ENCODE peak calls at places on chromosomes 7 and 10, in seven cellular contexts. R is GM23338, Q is HFF-Myc, J is cardiac muscle cell, A is fibroblast of mammary gland, N is SJSA1, G is foreskin fibroblast. P is an unnamed sample.

GRCh38 chr10:78600740-78601139 is 468.0 kb upstream of the ZMIZ1 start:
- DNase-seq in J (peak), G (peak), Q (peak), A (peak), N (no peak), R (no peak), P (no peak)

GRCh38 chr7:48171190-48171589 is at the start of gene ABCA13:
- DNase-seq in R (no peak), A (peak), N (no peak), G (peak), Q (no peak), J (no peak), P (no peak)

GRCh38 chr7:124764847-124765400 is 668 bp downstream of the GPR37 start:
- DNase-seq in Q (no peak), J (peak), N (no peak), A (no peak), R (peak), G (peak), P (peak)

GRCh38 chr7:17674956-17675300 is 265.4 kb downstream of the SNX13 start:
- DNase-seq in G (no peak), A (no peak), R (no peak), J (no peak), Q (no peak), N (no peak), P (no peak)

GRCh38 chr10:125005312-125006187 is 63.6 kb downstream of the ZRANB1 start:
- DNase-seq in Q (no peak), R (no peak), A (no peak), J (no peak), G (no peak), N (no peak), P (no peak)

GRCh38 chr7:24325708-24326107 is 41.7 kb downstream of the NPY start:
- DNase-seq in G (no peak), J (no peak), A (no peak), R (no peak), N (no peak), Q (no peak), P (no peak)

GRCh38 chr7:87287738-87288341 is 57.6 kb upstream of the CROT start:
- DNase-seq in G (no peak), J (no peak), Q (no peak), A (no peak), N (no peak), R (no peak), P (no peak)

GRCh38 chr7:148116195-148116594 is 474.4 kb upstream of the C7orf33 start:
- DNase-seq in G (no peak), N (no peak), A (no peak), J (no peak), R (no peak), Q (no peak), P (no peak)

GRCh38 chr10:72702868-72703581 is 11.1 kb downstream of the MCU start:
- DNase-seq in G (peak), J (peak), R (no peak), A (peak), N (no peak), Q (no peak), P (no peak)

GRCh38 chr10:75034131-75034512 is 77.3 kb upstream of the SAMD8 start:
- DNase-seq in Q (no peak), A (peak), J (no peak), G (no peak), N (no peak), R (no peak), P (no peak)

GRCh38 chr10:95569368-95569767 is 8.2 kb upstream of the SORBS1 start:
- DNase-seq in R (no peak), A (peak), G (peak), J (peak), Q (no peak), N (no peak), P (no peak)

GRCh38 chr7:12094365-12094921 is 116.7 kb upstream of the TMEM106B start:
- DNase-seq in Q (no peak), N (no peak), R (peak), G (no peak), A (no peak), J (peak), P (no peak)

GRCh38 chr10:14588084-14588937 is 186.4 kb downstream of the FAM107B start:
- DNase-seq in R (no peak), A (peak), Q (peak), G (peak), N (peak), J (peak), P (no peak)

GRCh38 chr7:50262916-50263690 is 41.4 kb upstream of the IKZF1 start:
- DNase-seq in N (no peak), G (no peak), J (no peak), A (no peak), R (no peak), Q (no peak), P (no peak)

GRCh38 chr10:93820434-93820833 is 62.7 kb downstream of the LGI1 start:
- DNase-seq in N (peak), J (no peak), A (peak), G (peak), R (no peak), Q (no peak), P (no peak)

GRCh38 chr10:28367865-28368541 is 65.1 kb upstream of the MPP7 start:
- DNase-seq in J (no peak), N (no peak), Q (peak), G (peak), A (peak), R (no peak), P (no peak)

GRCh38 chr10:126397640-126398382 is 9.5 kb upstream of the ADAM12 start:
- DNase-seq in A (peak), Q (peak), G (peak), J (peak), N (peak), R (peak), P (no peak)

GRCh38 chr10:78025685-78026364 is 3.5 kb downstream of the POLR3A start:
- DNase-seq in N (peak), R (no peak), Q (no peak), A (peak), G (peak), J (no peak), P (no peak)

GRCh38 chr10:116170815-116171250 is 102.2 kb downstream of the GFRA1 start:
- DNase-seq in Q (no peak), A (peak), N (peak), R (no peak), G (peak), J (peak), P (no peak)

GRCh38 chr10:119449760-119450461 is 92.6 kb downstream of the RGS10 start:
- DNase-seq in J (peak), N (peak), G (peak), A (peak), Q (peak), R (no peak), P (peak)

GRCh38 chr7:45646207-45646821 is 72.1 kb downstream of the ADCY1 start:
- DNase-seq in G (no peak), A (no peak), Q (no peak), J (no peak), N (no peak), R (no peak), P (no peak)

GRCh38 chr10:96588060-96588554 is 1.3 kb upstream of the TM9SF3 start:
- DNase-seq in G (no peak), Q (no peak), N (no peak), J (no peak), R (no peak), A (no peak), P (no peak)

GRCh38 chr7:150406565-150407421 is 27.7 kb downstream of the ZNF775 start:
- DNase-seq in N (peak), A (no peak), G (peak), J (peak), R (no peak), Q (no peak), P (no peak)

GRCh38 chr7:121831320-121831719 is 41.6 kb upstream of the PTPRZ1 start:
- DNase-seq in G (no peak), R (no peak), Q (no peak), A (no peak), J (no peak), N (no peak), P (no peak)

GRCh38 chr7:17298840-17299476 is 506 bp downstream of the AHR start:
- DNase-seq in R (peak), J (peak), A (no peak), Q (no peak), G (peak), N (no peak), P (peak)

GRCh38 chr7:156680281-156680680 is 39.7 kb downstream of the RNF32 start:
- DNase-seq in J (peak), A (peak), Q (no peak), R (no peak), N (no peak), G (peak), P (no peak)

GRCh38 chr10:79938728-79939380 is 10.1 kb downstream of the SFTPD start:
- DNase-seq in J (no peak), A (no peak), R (no peak), G (peak), N (no peak), Q (no peak), P (peak)

GRCh38 chr10:52864459-52865106 is 92.0 kb upstream of the MBL2 start:
- DNase-seq in N (peak), R (peak), A (peak), Q (peak), J (peak), G (peak), P (no peak)

GRCh38 chr7:24831240-24831639 is 74.0 kb upstream of the GSDME start:
- DNase-seq in Q (no peak), N (peak), A (peak), G (peak), J (peak), R (no peak), P (no peak)

GRCh38 chr10:5811387-5811821 is 1.8 kb downstream of the GDI2 start:
- DNase-seq in A (peak), G (peak), R (peak), Q (peak), J (peak), N (peak), P (no peak)

GRCh38 chr7:90706067-90706716 is 110.1 kb downstream of the CDK14 start:
- DNase-seq in J (no peak), R (no peak), N (peak), G (no peak), A (no peak), Q (no peak), P (no peak)

GRCh38 chr10:89549510-89549909 is 14.1 kb upstream of the SLC16A12 start:
- DNase-seq in Q (no peak), A (no peak), J (no peak), N (no peak), R (no peak), G (no peak), P (no peak)

GRCh38 chr10:3780056-3780765 is 4.8 kb downstream of the KLF6 start:
- DNase-seq in J (peak), Q (no peak), R (no peak), N (no peak), G (peak), A (peak), P (no peak)
- H3K4me3 ChIP-seq in J (no peak), Q (peak), R (no peak), N (no peak), G (peak), A (peak), P (peak)

DNA sequence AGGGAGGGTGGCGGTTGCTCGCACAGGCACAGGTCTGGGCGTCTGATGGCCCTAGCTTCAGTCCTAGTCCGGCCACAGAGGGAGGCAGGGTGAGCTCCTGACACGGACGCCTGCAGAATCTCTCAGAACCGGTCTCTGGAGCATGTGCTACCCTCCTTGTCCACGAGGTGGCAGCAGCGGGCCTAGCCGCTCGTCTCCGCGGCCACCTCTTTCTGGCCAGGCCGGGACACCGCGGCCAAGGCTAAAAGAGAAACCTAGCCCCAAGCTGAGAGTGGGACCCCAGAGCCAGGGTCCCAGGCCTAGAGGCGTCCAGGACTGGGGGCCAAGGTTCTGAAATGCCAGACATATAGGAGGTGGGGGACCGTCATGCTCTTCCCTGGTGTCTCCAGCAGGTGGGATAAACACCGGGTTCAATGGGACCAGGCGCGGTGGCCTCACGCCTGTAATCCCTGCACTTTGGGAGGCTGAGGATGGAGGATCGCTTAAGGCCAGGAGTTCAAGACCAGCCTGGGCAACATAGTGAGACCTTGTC is 3.2 kb upstream of the LAT2 start:
- DNase-seq in N (peak), Q (no peak), R (peak), J (peak), A (peak), G (peak), P (peak)
- H3K4me3 ChIP-seq in N (no peak), Q (no peak), R (no peak), J (no peak), A (peak), G (peak), P (peak)

GRCh38 chr7:22550514-22551010 is 50.6 kb upstream of the STEAP1B start:
- DNase-seq in N (no peak), R (no peak), J (no peak), G (peak), Q (no peak), A (no peak), P (no peak)
- H3K4me3 ChIP-seq in N (no peak), R (peak), J (no peak), G (peak), Q (no peak), A (no peak), P (no peak)

GRCh38 chr7:141976524-141977245 is 3.1 kb upstream of the TAS2R38 start:
- DNase-seq in Q (no peak), G (no peak), A (no peak), N (no peak), R (no peak), J (no peak), P (no peak)

GRCh38 chr7:141973673-141974072 is at the start of gene TAS2R38:
- DNase-seq in A (no peak), J (no peak), N (no peak), R (no peak), G (no peak), Q (no peak), P (no peak)

GRCh38 chr7:141978351-141978750 is 4.8 kb upstream of the TAS2R38 start:
- DNase-seq in N (no peak), G (no peak), A (no peak), R (no peak), Q (no peak), J (no peak), P (no peak)

GRCh38 chr7:141974831-141975230 is 1.3 kb upstream of the TAS2R38 start:
- DNase-seq in A (peak), N (no peak), J (no peak), G (no peak), Q (no peak), R (peak), P (no peak)

GRCh38 chr7:141975806-141976523 is 2.4 kb upstream of the TAS2R38 start:
- DNase-seq in Q (peak), G (peak), N (peak), R (peak), A (peak), J (peak), P (peak)
- H3K4me3 ChIP-seq in Q (no peak), G (no peak), N (no peak), R (peak), A (no peak), J (no peak), P (peak)